ENCODE peak calls at places on chromosomes 11 and 22, in eight cellular contexts. One of them, this sample, is unnamed.

GRCh38 chr11:67629386-67630229 is at the start of gene NUDT8:
- DNase-seq in KG1: peak; percentile 86
- DNase-seq in NCI-H2081 treated with DMSO at 0.1 percent for 48 hours: no peak
- DNase-seq in HCT116: peak; percentile 63
- DNase-seq in SK-MEL-5: peak; percentile 67
- DNase-seq in activated CD8-positive, alpha-beta memory T cell treated with anti-CD3 and anti-CD28 coated beads for 48 hours: peak; percentile 74
- DNase-seq in HS-27A: peak; percentile 57
- DNase-seq in WTC11: peak; percentile 99
- DNase-seq in this sample: peak; percentile 68

GRCh38 chr22:25362215-25362882 is 142.9 kb downstream of the CRYBB2 start:
- DNase-seq in SK-MEL-5: peak; percentile 77
- DNase-seq in HCT116: peak; percentile 21
- DNase-seq in HS-27A: peak; percentile 7
- DNase-seq in WTC11: peak; percentile 84
- DNase-seq in NCI-H2081 treated with DMSO at 0.1 percent for 48 hours: no peak
- DNase-seq in activated CD8-positive, alpha-beta memory T cell treated with anti-CD3 and anti-CD28 coated beads for 48 hours: peak; percentile 35
- DNase-seq in KG1: peak; percentile 5
- DNase-seq in this sample: peak; percentile 38

GRCh38 chr22:49391436-49391835 is 436.2 kb downstream of the BRD1 start:
- DNase-seq in activated CD8-positive, alpha-beta memory T cell treated with anti-CD3 and anti-CD28 coated beads for 48 hours: no peak
- DNase-seq in HCT116: no peak
- DNase-seq in NCI-H2081 treated with DMSO at 0.1 percent for 48 hours: no peak
- DNase-seq in KG1: no peak
- DNase-seq in HS-27A: no peak
- DNase-seq in WTC11: no peak
- DNase-seq in SK-MEL-5: no peak
- DNase-seq in this sample: no peak

GRCh38 chr11:7703785-7704184 is 2.5 kb downstream of the OVCH2 start:
- DNase-seq in HS-27A: no peak
- DNase-seq in SK-MEL-5: no peak
- DNase-seq in NCI-H2081 treated with DMSO at 0.1 percent for 48 hours: no peak
- DNase-seq in WTC11: no peak
- DNase-seq in KG1: no peak
- DNase-seq in HCT116: no peak
- DNase-seq in activated CD8-positive, alpha-beta memory T cell treated with anti-CD3 and anti-CD28 coated beads for 48 hours: no peak
- DNase-seq in this sample: no peak

GRCh38 chr22:50548046-50548912 is 2.6 kb downstream of the KLHDC7B start:
- DNase-seq in KG1: no peak
- DNase-seq in HS-27A: no peak
- DNase-seq in activated CD8-positive, alpha-beta memory T cell treated with anti-CD3 and anti-CD28 coated beads for 48 hours: no peak
- DNase-seq in HCT116: no peak
- DNase-seq in WTC11: no peak
- DNase-seq in SK-MEL-5: no peak
- DNase-seq in NCI-H2081 treated with DMSO at 0.1 percent for 48 hours: no peak
- DNase-seq in this sample: no peak

GRCh38 chr11:1690167-1691026 is 6.6 kb upstream of the KRTAP5-6 start:
- DNase-seq in activated CD8-positive, alpha-beta memory T cell treated with anti-CD3 and anti-CD28 coated beads for 48 hours: no peak
- DNase-seq in NCI-H2081 treated with DMSO at 0.1 percent for 48 hours: no peak
- DNase-seq in KG1: no peak
- DNase-seq in HS-27A: no peak
- DNase-seq in SK-MEL-5: no peak
- DNase-seq in WTC11: no peak
- DNase-seq in HCT116: no peak
- DNase-seq in this sample: no peak

GRCh38 chr11:69653406-69653960 is 12.5 kb downstream of the CCND1 start:
- DNase-seq in HCT116: no peak
- DNase-seq in SK-MEL-5: no peak
- DNase-seq in WTC11: no peak
- DNase-seq in activated CD8-positive, alpha-beta memory T cell treated with anti-CD3 and anti-CD28 coated beads for 48 hours: no peak
- DNase-seq in HS-27A: no peak
- DNase-seq in KG1: no peak
- DNase-seq in NCI-H2081 treated with DMSO at 0.1 percent for 48 hours: no peak
- DNase-seq in this sample: no peak

GRCh38 chr11:118912742-118913410 is 12.8 kb downstream of the BCL9L start:
- DNase-seq in SK-MEL-5: no peak
- DNase-seq in activated CD8-positive, alpha-beta memory T cell treated with anti-CD3 and anti-CD28 coated beads for 48 hours: no peak
- DNase-seq in HCT116: no peak
- DNase-seq in WTC11: no peak
- DNase-seq in KG1: no peak
- DNase-seq in HS-27A: no peak
- DNase-seq in NCI-H2081 treated with DMSO at 0.1 percent for 48 hours: no peak
- DNase-seq in this sample: peak; percentile 24

GRCh38 chr11:126989942-126990715 is 10.4 kb downstream of the KIRREL3 start:
- DNase-seq in HCT116: peak; percentile 18
- DNase-seq in activated CD8-positive, alpha-beta memory T cell treated with anti-CD3 and anti-CD28 coated beads for 48 hours: no peak
- DNase-seq in KG1: peak; percentile 10
- DNase-seq in WTC11: peak; percentile 94
- DNase-seq in NCI-H2081 treated with DMSO at 0.1 percent for 48 hours: peak; percentile 28
- DNase-seq in HS-27A: no peak
- DNase-seq in SK-MEL-5: peak; percentile 61
- DNase-seq in this sample: peak; percentile 77

GRCh38 chr11:125154380-125155099 is 10.0 kb upstream of the PKNOX2 start:
- DNase-seq in NCI-H2081 treated with DMSO at 0.1 percent for 48 hours: no peak
- DNase-seq in HS-27A: no peak
- DNase-seq in activated CD8-positive, alpha-beta memory T cell treated with anti-CD3 and anti-CD28 coated beads for 48 hours: no peak
- DNase-seq in WTC11: no peak
- DNase-seq in SK-MEL-5: no peak
- DNase-seq in KG1: no peak
- DNase-seq in HCT116: no peak
- DNase-seq in this sample: no peak

GRCh38 chr11:67504950-67505561 is at the start of gene PITPNM1:
- DNase-seq in activated CD8-positive, alpha-beta memory T cell treated with anti-CD3 and anti-CD28 coated beads for 48 hours: no peak
- DNase-seq in KG1: no peak
- DNase-seq in HS-27A: no peak
- DNase-seq in WTC11: peak; percentile 78
- DNase-seq in HCT116: no peak
- DNase-seq in NCI-H2081 treated with DMSO at 0.1 percent for 48 hours: no peak
- DNase-seq in SK-MEL-5: peak; percentile 42
- DNase-seq in this sample: peak; percentile 24

GRCh38 chr22:43110444-43110926 is at the start of gene BIK:
- DNase-seq in HS-27A: no peak
- DNase-seq in SK-MEL-5: peak; percentile 33
- DNase-seq in WTC11: peak; percentile 74
- DNase-seq in NCI-H2081 treated with DMSO at 0.1 percent for 48 hours: no peak
- DNase-seq in KG1: no peak
- DNase-seq in activated CD8-positive, alpha-beta memory T cell treated with anti-CD3 and anti-CD28 coated beads for 48 hours: no peak
- DNase-seq in HCT116: no peak
- DNase-seq in this sample: no peak

GRCh38 chr11:107017433-107018227 is 646 bp downstream of the GUCY1A2 start:
- DNase-seq in NCI-H2081 treated with DMSO at 0.1 percent for 48 hours: no peak
- DNase-seq in HCT116: no peak
- DNase-seq in WTC11: peak; percentile 82
- DNase-seq in KG1: no peak
- DNase-seq in SK-MEL-5: peak; percentile 37
- DNase-seq in HS-27A: no peak
- DNase-seq in activated CD8-positive, alpha-beta memory T cell treated with anti-CD3 and anti-CD28 coated beads for 48 hours: no peak
- DNase-seq in this sample: no peak

GRCh38 chr11:61795459-61795858 is 2.7 kb downstream of the FEN1 start:
- DNase-seq in activated CD8-positive, alpha-beta memory T cell treated with anti-CD3 and anti-CD28 coated beads for 48 hours: no peak
- DNase-seq in KG1: no peak
- DNase-seq in HCT116: no peak
- DNase-seq in SK-MEL-5: no peak
- DNase-seq in NCI-H2081 treated with DMSO at 0.1 percent for 48 hours: no peak
- DNase-seq in HS-27A: no peak
- DNase-seq in WTC11: no peak
- DNase-seq in this sample: no peak

GRCh38 chr11:65014146-65014960 is at the start of gene ARL2:
- DNase-seq in NCI-H2081 treated with DMSO at 0.1 percent for 48 hours: peak; percentile 37
- DNase-seq in activated CD8-positive, alpha-beta memory T cell treated with anti-CD3 and anti-CD28 coated beads for 48 hours: peak; percentile 70
- DNase-seq in HS-27A: peak; percentile 91
- DNase-seq in WTC11: peak; percentile 39
- DNase-seq in SK-MEL-5: no peak
- DNase-seq in HCT116: no peak
- DNase-seq in KG1: peak; percentile 99
- DNase-seq in this sample: no peak

GRCh38 chr11:86629070-86629706 is 43.2 kb downstream of the ME3 start:
- DNase-seq in NCI-H2081 treated with DMSO at 0.1 percent for 48 hours: no peak
- DNase-seq in activated CD8-positive, alpha-beta memory T cell treated with anti-CD3 and anti-CD28 coated beads for 48 hours: no peak
- DNase-seq in WTC11: no peak
- DNase-seq in HCT116: no peak
- DNase-seq in HS-27A: no peak
- DNase-seq in SK-MEL-5: no peak
- DNase-seq in KG1: no peak
- DNase-seq in this sample: peak; percentile 66

GRCh38 chr22:38653741-38654140 is 2.5 kb downstream of the FAM227A start:
- DNase-seq in HCT116: no peak
- DNase-seq in activated CD8-positive, alpha-beta memory T cell treated with anti-CD3 and anti-CD28 coated beads for 48 hours: no peak
- DNase-seq in KG1: no peak
- DNase-seq in NCI-H2081 treated with DMSO at 0.1 percent for 48 hours: no peak
- DNase-seq in HS-27A: no peak
- DNase-seq in WTC11: no peak
- DNase-seq in SK-MEL-5: no peak
- DNase-seq in this sample: no peak

GRCh38 chr22:24059121-24059520 is 48.0 kb downstream of the CABIN1 start:
- DNase-seq in KG1: no peak
- DNase-seq in HS-27A: peak; percentile 81
- DNase-seq in WTC11: no peak
- DNase-seq in activated CD8-positive, alpha-beta memory T cell treated with anti-CD3 and anti-CD28 coated beads for 48 hours: no peak
- DNase-seq in SK-MEL-5: no peak
- DNase-seq in HCT116: no peak
- DNase-seq in NCI-H2081 treated with DMSO at 0.1 percent for 48 hours: no peak
- DNase-seq in this sample: peak; percentile 99

GRCh38 chr11:64100345-64100744 is 64.6 kb downstream of the FLRT1 start:
- DNase-seq in NCI-H2081 treated with DMSO at 0.1 percent for 48 hours: peak; percentile 42
- DNase-seq in KG1: no peak
- DNase-seq in WTC11: peak; percentile 62
- DNase-seq in activated CD8-positive, alpha-beta memory T cell treated with anti-CD3 and anti-CD28 coated beads for 48 hours: no peak
- DNase-seq in HS-27A: no peak
- DNase-seq in HCT116: no peak
- DNase-seq in SK-MEL-5: no peak
- DNase-seq in this sample: no peak